ENCODE peak calls at places on chromosomes 7 and 10, in six cellular contexts. P is activated CD8-positive, alpha-beta memory T cell treated with anti-CD3 and anti-CD28 coated beads for 48 hours; C is fibroblast of villous mesenchyme; D is H9; B is cardiac muscle cell; K is IMR-90. O is an unnamed sample.

GRCh38 chr7:121798076-121798475 is 74.9 kb upstream of the PTPRZ1 start:
- DNase-seq in D (no peak), B (no peak), C (no peak), K (no peak), P (no peak), O (no peak)

GRCh38 chr10:132612571-132613504 is 75.3 kb downstream of the INPP5A start:
- DNase-seq in P (no peak), B (no peak), K (peak; percentile 32), C (peak; percentile 32), D (no peak), O (no peak)

GRCh38 chr10:31961264-31961663 is 32.6 kb upstream of the ARHGAP12 start:
- DNase-seq in K (no peak), C (no peak), P (no peak), B (no peak), D (no peak), O (no peak)

GRCh38 chr7:44063894-44064651 is 1.3 kb downstream of the PGAM2 start:
- DNase-seq in K (no peak), B (no peak), D (peak; percentile 75), P (no peak), C (no peak), O (peak; percentile 71)

GRCh38 chr7:44967571-44968446 is 11.0 kb downstream of the MYO1G start:
- DNase-seq in D (peak; percentile 78), C (peak; percentile 36), K (no peak), P (no peak), B (peak; percentile 77), O (peak; percentile 70)

GRCh38 chr10:71138126-71138860 is 74.1 kb upstream of the UNC5B start:
- DNase-seq in K (no peak), B (no peak), C (no peak), P (no peak), D (peak; percentile 19), O (peak; percentile 31)

GRCh38 chr7:107865956-107866775 is 24.8 kb upstream of the DLD start:
- DNase-seq in D (no peak), K (no peak), P (no peak), C (no peak), B (no peak), O (no peak)

GRCh38 chr10:133161486-133162051 is 1.6 kb downstream of the KNDC1 start:
- DNase-seq in C (no peak), D (no peak), B (no peak), K (no peak), P (no peak), O (no peak)

GRCh38 chr10:67664936-67665335 is 31.1 kb downstream of the CTNNA3 start:
- DNase-seq in D (no peak), B (no peak), C (peak; percentile 29), K (peak; percentile 23), P (no peak), O (no peak)